ENCODE peak calls at places on chromosomes 5 and 9, in nine cellular contexts. L is CD8-positive, alpha-beta T cell; B is fibroblast of villous mesenchyme; D is upper lobe of right lung; C is breast epithelium; Z is choroid plexus epithelial cell; X is AG04450; Y is adipocyte; I is SK-N-SH. N is an unnamed sample.

GRCh38 chr9:37026085-37026935 is 7.8 kb downstream of the PAX5 start:
- DNase-seq in L (no peak), B (no peak), D (no peak), C (no peak), Z (no peak), X (no peak), Y (no peak), I (peak), N (no peak)

GRCh38 chr5:147483961-147484707 is 25.7 kb downstream of the DPYSL3 start:
- DNase-seq in L (no peak), B (peak), D (no peak), C (peak), Z (peak), X (peak), Y (peak), I (peak), N (no peak)

GRCh38 chr9:34650816-34651215 is 1.2 kb upstream of the IL11RA start:
- DNase-seq in L (no peak), B (peak), D (no peak), C (no peak), Z (peak), X (no peak), Y (peak), I (peak), N (no peak)

GRCh38 chr9:94643176-94643575 is 3.9 kb upstream of the FBP1 start:
- DNase-seq in L (no peak), B (no peak), D (peak), C (no peak), Z (no peak), X (no peak), Y (no peak), I (no peak), N (no peak)

GRCh38 chr9:121242955-121243346 is 25.0 kb upstream of the GSN start:
- DNase-seq in L (no peak), B (no peak), D (no peak), C (no peak), Z (no peak), X (no peak), Y (no peak), I (no peak), N (no peak)

GRCh38 chr5:102823441-102823874 is 68.4 kb downstream of the PAM start:
- DNase-seq in L (no peak), B (peak), D (no peak), C (no peak), Z (peak), X (no peak), Y (peak), I (no peak), N (no peak)

GRCh38 chr9:20729545-20729944 is 45.5 kb downstream of the FOCAD start:
- DNase-seq in L (no peak), B (no peak), D (no peak), C (no peak), Z (peak), X (no peak), Y (peak), I (no peak), N (no peak)

GRCh38 chr5:54309237-54309636 is 1.1 kb downstream of the ARL15 start:
- DNase-seq in L (no peak), B (no peak), D (no peak), C (no peak), Z (peak), X (no peak), Y (peak), I (peak), N (no peak)

GRCh38 chr5:56251918-56252553 is 18.9 kb upstream of the ANKRD55 start:
- DNase-seq in L (no peak), B (peak), D (no peak), C (no peak), Z (no peak), X (no peak), Y (no peak), I (no peak), N (no peak)

GRCh38 chr5:87074934-87075541 is 192.6 kb upstream of the RASA1 start:
- DNase-seq in L (peak), B (no peak), D (no peak), C (no peak), Z (no peak), X (no peak), Y (no peak), I (no peak), N (no peak)

GRCh38 chr5:154117050-154117449 is 73.5 kb upstream of the GALNT10 start:
- DNase-seq in L (no peak), B (no peak), D (no peak), C (no peak), Z (no peak), X (no peak), Y (no peak), I (no peak), N (no peak)

GRCh38 chr9:127075592-127076380 is 46.6 kb downstream of the ANGPTL2 start:
- DNase-seq in L (no peak), B (peak), D (no peak), C (no peak), Z (no peak), X (no peak), Y (peak), I (no peak), N (no peak)

GRCh38 chr5:10524376-10525123 is 39.3 kb upstream of the ANKRD33B start:
- DNase-seq in L (no peak), B (peak), D (no peak), C (no peak), Z (peak), X (peak), Y (peak), I (peak), N (no peak)

GRCh38 chr5:5492087-5492933 is 69.8 kb downstream of the ICE1 start:
- DNase-seq in L (peak), B (peak), D (no peak), C (no peak), Z (peak), X (no peak), Y (peak), I (peak), N (peak)

GRCh38 chr9:93813687-93814560 is 141.2 kb downstream of the BARX1 start:
- DNase-seq in L (no peak), B (no peak), D (peak), C (no peak), Z (no peak), X (no peak), Y (no peak), I (peak), N (no peak)

GRCh38 chr9:21709464-21710058 is 92.9 kb upstream of the MTAP start:
- DNase-seq in L (peak), B (peak), D (no peak), C (peak), Z (peak), X (no peak), Y (peak), I (peak), N (peak)

GRCh38 chr5:91212336-91213092 is 170.6 kb downstream of the ARRDC3 start:
- DNase-seq in L (no peak), B (peak), D (no peak), C (no peak), Z (peak), X (peak), Y (peak), I (peak), N (peak)

GRCh38 chr5:152367554-152367953 is 37.5 kb downstream of the NMUR2 start:
- DNase-seq in L (no peak), B (no peak), D (no peak), C (no peak), Z (no peak), X (no peak), Y (no peak), I (no peak), N (no peak)

GRCh38 chr9:120348951-120349429 is 231.0 kb downstream of the CDK5RAP2 start:
- DNase-seq in L (no peak), B (peak), D (no peak), C (no peak), Z (peak), X (no peak), Y (peak), I (peak), N (peak)

GRCh38 chr5:43140286-43140685 is 19.6 kb downstream of the ZNF131 start:
- DNase-seq in L (no peak), B (peak), D (no peak), C (no peak), Z (peak), X (no peak), Y (no peak), I (no peak), N (no peak)

GRCh38 chr5:159049844-159050318 is 49.8 kb downstream of the EBF1 start:
- DNase-seq in L (no peak), B (peak), D (no peak), C (no peak), Z (peak), X (no peak), Y (peak), I (peak), N (no peak)

GRCh38 chr5:159048298-159048697 is 51.4 kb downstream of the EBF1 start:
- DNase-seq in L (no peak), B (no peak), D (no peak), C (no peak), Z (no peak), X (no peak), Y (no peak), I (no peak), N (no peak)

GRCh38 chr5:159052282-159053011 is 47.3 kb downstream of the EBF1 start:
- DNase-seq in L (no peak), B (peak), D (no peak), C (no peak), Z (peak), X (no peak), Y (no peak), I (no peak), N (no peak)

GRCh38 chr5:159051431-159052281 is 48.1 kb downstream of the EBF1 start:
- DNase-seq in L (no peak), B (peak), D (peak), C (no peak), Z (peak), X (no peak), Y (peak), I (no peak), N (no peak)

DNA sequence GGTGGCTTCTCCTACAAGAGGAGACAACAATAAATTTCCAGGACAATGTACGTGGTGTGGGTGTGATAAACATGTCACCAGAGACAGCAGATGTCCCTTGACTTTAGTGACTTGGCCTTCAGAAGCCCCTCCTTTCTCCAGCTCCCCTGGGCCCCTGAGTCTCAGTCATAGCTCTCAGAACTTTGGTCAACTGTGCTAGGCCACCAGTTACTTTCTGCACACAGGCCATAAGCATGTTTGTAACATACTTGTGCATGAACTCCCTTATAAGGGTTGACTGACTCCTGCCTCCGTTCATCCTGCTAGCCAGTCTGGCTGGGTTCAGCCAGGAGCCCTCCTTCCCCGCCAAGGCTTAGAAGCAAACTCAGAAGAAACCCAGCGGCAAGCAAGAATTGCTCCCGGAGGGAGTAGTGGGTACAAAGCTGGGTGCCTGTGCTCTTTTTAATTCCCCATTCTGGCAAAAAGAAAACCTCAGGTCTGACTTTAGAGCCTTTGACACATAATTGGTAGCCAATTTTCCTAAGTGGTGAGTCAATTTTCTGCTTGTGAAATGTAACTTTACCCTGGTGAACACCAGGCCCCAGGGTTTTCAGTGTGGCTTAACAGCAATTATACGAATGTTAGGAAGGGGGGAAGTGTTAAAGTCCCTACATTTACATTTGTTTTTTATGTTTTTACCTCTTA is 49.2 kb downstream of the EBF1 start:
- DNase-seq in L (no peak), B (peak), D (no peak), C (no peak), Z (peak), X (no peak), Y (peak), I (no peak), N (no peak)
- H3K4me3 ChIP-seq in L (no peak), B (no peak), D (no peak), C (peak), Z (no peak), X (no peak), Y (peak), I (no peak), N (no peak)

DNA sequence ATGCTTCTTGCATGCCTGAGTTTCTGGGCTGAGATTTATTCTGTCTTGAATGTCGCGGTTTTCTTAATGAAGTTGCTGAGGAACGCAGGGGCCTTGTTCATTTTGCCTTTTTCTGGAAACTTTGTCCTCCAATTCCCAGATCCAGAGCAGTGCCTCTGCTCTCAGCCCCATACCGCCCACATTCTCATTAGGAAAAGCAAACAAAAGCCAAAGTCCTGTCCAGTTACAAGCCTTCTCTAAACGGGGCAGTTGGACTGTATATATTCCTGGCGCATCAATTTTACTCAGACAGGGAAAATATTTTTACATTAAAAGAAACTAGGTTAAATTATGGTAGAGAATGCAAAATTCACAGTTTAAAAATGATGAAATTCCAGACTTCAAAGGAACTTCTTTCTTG is 1.2 kb upstream of the PSAT1 start:
- DNase-seq in L (no peak), B (no peak), D (no peak), C (no peak), Z (no peak), X (no peak), Y (peak), I (no peak), N (no peak)
- H3K4me3 ChIP-seq in L (no peak), B (peak), D (no peak), C (peak), Z (peak), X (peak), Y (peak), I (peak), N (peak)

GRCh38 chr9:89364664-89365531 is 46.6 kb downstream of the SECISBP2 start:
- DNase-seq in L (no peak), B (no peak), D (peak), C (no peak), Z (no peak), X (no peak), Y (no peak), I (no peak), N (no peak)
- H3K4me3 ChIP-seq in L (no peak), B (no peak), D (no peak), C (no peak), Z (no peak), X (no peak), Y (no peak), I (no peak), N (no peak)

GRCh38 chr5:40685952-40686351 is 6.2 kb downstream of the PTGER4 start:
- DNase-seq in L (no peak), B (no peak), D (no peak), C (no peak), Z (no peak), X (no peak), Y (no peak), I (no peak), N (no peak)
- H3K4me3 ChIP-seq in L (peak), B (no peak), D (peak), C (peak), Z (no peak), X (no peak), Y (no peak), I (no peak), N (no peak)

GRCh38 chr5:176771102-176771845 is 39.1 kb upstream of the UNC5A start:
- DNase-seq in L (no peak), B (no peak), D (peak), C (no peak), Z (no peak), X (no peak), Y (no peak), I (no peak), N (no peak)
- H3K4me3 ChIP-seq in L (no peak), B (no peak), D (no peak), C (no peak), Z (no peak), X (no peak), Y (no peak), I (no peak), N (no peak)